ENCODE peak calls at places on chromosomes 7 and 10, in ten cellular contexts. I is DMS153, D is T-helper 17 cell, Q is lung, N is Right ventricle myocardium superior, K is ACHN, E is posterior cingulate gyrus, M is NCI-H446 treated with DMSO at 0.1 percent for 48 hours, F is H4, Y is neural progenitor cell. S is an unnamed sample.

GRCh38 chr10:70132098-70133029 is at the start of gene AIFM2:
- DNase-seq in E (peak), Y (peak), M (no peak), D (no peak), F (peak), N (peak), Q (peak), K (peak), I (no peak), S (peak)

GRCh38 chr7:116897661-116898060 is 35.3 kb downstream of the CAPZA2 start:
- DNase-seq in N (no peak), F (no peak), Q (no peak), E (no peak), Y (no peak), D (no peak), I (no peak), M (no peak), K (no peak), S (no peak)

GRCh38 chr10:80110986-80111385 is 21.5 kb upstream of the PLAC9 start:
- DNase-seq in Y (no peak), I (no peak), Q (no peak), E (no peak), D (no peak), N (no peak), K (no peak), F (no peak), M (no peak), S (no peak)

GRCh38 chr7:102845351-102845750 is 67.4 kb upstream of the LRRC17 start:
- DNase-seq in N (no peak), M (no peak), Q (no peak), E (no peak), F (no peak), Y (no peak), I (no peak), K (no peak), D (no peak), S (no peak)

GRCh38 chr7:5491251-5492044 is 67.8 kb upstream of the TNRC18 start:
- DNase-seq in Q (no peak), D (no peak), F (peak), K (no peak), I (no peak), E (no peak), N (peak), M (peak), Y (no peak), S (no peak)

GRCh38 chr10:50982989-50983388 is 91.3 kb upstream of the PRKG1 start:
- DNase-seq in K (no peak), D (no peak), M (no peak), N (no peak), F (no peak), E (no peak), I (no peak), Y (no peak), Q (no peak), S (no peak)

GRCh38 chr10:110209399-110209925 is 2.1 kb downstream of the MXI1 start:
- DNase-seq in E (peak), I (peak), Y (peak), K (peak), D (peak), M (peak), N (no peak), F (peak), Q (peak), S (no peak)

GRCh38 chr7:35869810-35870209 is 69.0 kb downstream of the SEPTIN7 start:
- DNase-seq in Y (no peak), E (no peak), N (no peak), F (no peak), D (no peak), Q (no peak), K (no peak), I (no peak), M (no peak), S (no peak)

S was measured in activated naive CD8-positive, alpha-beta T cell treated with anti-CD3 and anti-CD28 coated beads, Interleukin-2, amount 50 U/mL, for 16 hours.